ENCODE peak calls at places on chromosomes 4 and X, in seven cellular contexts. J is endothelial cell, S is psoas muscle, U is foreskin fibroblast, Y is fibroblast of the aortic adventitia, D is GM23338, T is heart right ventricle. L is an unnamed sample.

GRCh38 chr4:108078024-108078733 is 88.5 kb downstream of the HADH start:
- DNase-seq in J (no peak), S (no peak), U (no peak), Y (no peak), D (no peak), T (no peak), L (no peak)

GRCh38 chr4:152672403-152673092 is 7.2 kb downstream of the TMEM154 start:
- DNase-seq in J (no peak), S (no peak), U (no peak), Y (no peak), D (no peak), T (no peak), L (no peak)

GRCh38 chr4:183798921-183799307 is 106.2 kb upstream of the STOX2 start:
- DNase-seq in J (no peak), S (no peak), U (no peak), Y (no peak), D (peak; percentile 67), T (no peak), L (no peak)

GRCh38 chrX:133645251-133645650 is 230.0 kb upstream of the GPC4 start:
- DNase-seq in J (no peak), S (no peak), U (no peak), Y (peak; percentile 71), D (no peak), T (no peak), L (no peak)

GRCh38 chrX:137401092-137401491 is 164.8 kb upstream of the ZIC3 start:
- DNase-seq in J (no peak), S (no peak), U (no peak), Y (no peak), D (no peak), T (no peak), L (no peak)

GRCh38 chr4:184459413-184459812 is 14.9 kb downstream of the IRF2 start:
- DNase-seq in J (no peak), S (no peak), U (peak; percentile 41), Y (no peak), D (no peak), T (no peak), L (peak; percentile 65)

GRCh38 chr4:81460837-81461233 is 10.9 kb downstream of the RASGEF1B start:
- DNase-seq in J (no peak), S (no peak), U (no peak), Y (no peak), D (no peak), T (no peak), L (no peak)

GRCh38 chr4:6724461-6725111 is 8.6 kb downstream of the BLOC1S4 start:
- DNase-seq in J (no peak), S (no peak), U (no peak), Y (no peak), D (no peak), T (no peak), L (peak; percentile 37)

GRCh38 chr4:1544861-1545275 is 138.6 kb upstream of the NKX1-1 start:
- DNase-seq in J (no peak), S (peak; percentile 33), U (no peak), Y (no peak), D (no peak), T (peak; percentile 21), L (no peak)

GRCh38 chr4:13887010-13887409 is 259.5 kb upstream of the BOD1L1 start:
- DNase-seq in J (no peak), S (no peak), U (no peak), Y (no peak), D (no peak), T (no peak), L (no peak)

GRCh38 chr4:42643685-42644084 is 13.2 kb downstream of the ATP8A1 start:
- DNase-seq in J (no peak), S (no peak), U (no peak), Y (no peak), D (no peak), T (no peak), L (no peak)

DNA sequence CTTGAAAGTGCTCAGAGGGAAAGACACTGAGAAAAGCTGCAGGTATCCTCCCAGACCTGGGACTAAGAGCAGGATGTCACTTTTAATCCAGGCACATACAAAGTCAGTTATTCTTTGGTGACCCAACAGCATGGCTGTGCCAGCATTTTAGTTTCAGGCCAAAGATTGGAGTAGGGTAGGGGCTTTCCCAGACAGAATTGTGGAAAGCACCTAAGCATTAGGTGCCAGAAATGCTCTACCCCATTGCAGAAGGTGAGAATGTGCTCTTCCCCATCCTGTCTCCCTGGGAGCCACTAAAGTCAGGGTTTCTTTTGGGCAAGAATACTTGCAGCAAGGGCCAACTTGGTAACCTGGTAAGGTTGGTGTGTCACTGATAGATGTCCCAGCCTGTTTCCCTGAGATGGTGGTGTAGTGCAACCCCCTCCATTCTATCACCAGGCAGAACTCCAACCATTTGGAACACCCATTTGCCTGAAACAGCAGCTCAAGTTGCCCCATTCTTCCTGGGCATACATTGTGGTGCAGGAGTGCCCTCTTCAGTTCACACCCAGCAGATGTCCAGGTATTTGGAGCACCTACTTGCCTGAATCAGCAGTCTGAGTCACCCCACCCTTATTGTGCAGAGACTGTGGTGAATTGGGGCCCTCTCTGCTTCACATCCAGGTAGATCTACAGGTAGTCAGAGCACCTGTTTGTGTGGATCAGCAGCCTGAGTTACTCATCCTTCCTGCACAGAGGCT is 183.5 kb downstream of the ZC4H2 start:
- DNase-seq in J (no peak), S (no peak), U (no peak), Y (no peak), D (peak; percentile 27), T (no peak), L (no peak)
- TF ChIP-seq CTCF in J (no peak), S (no peak), U (no peak), Y (no peak), D (peak; percentile 31), T (no peak), L (no peak)

GRCh38 chrX:2317527-2318055 is 183.2 kb downstream of the DHRSX start:
- DNase-seq in J (no peak), S (no peak), U (no peak), Y (no peak), D (no peak), T (no peak), L (no peak)

GRCh38 chrX:2320089-2320488 is 180.7 kb downstream of the DHRSX start:
- DNase-seq in J (no peak), S (no peak), U (no peak), Y (no peak), D (no peak), T (no peak), L (no peak)

GRCh38 chrX:2321411-2321810 is 179.4 kb downstream of the DHRSX start:
- DNase-seq in J (no peak), S (no peak), U (no peak), Y (no peak), D (no peak), T (no peak), L (no peak)

GRCh38 chrX:2318371-2318770 is 182.4 kb downstream of the DHRSX start:
- DNase-seq in J (no peak), S (no peak), U (no peak), Y (no peak), D (no peak), T (no peak), L (no peak)

DNA sequence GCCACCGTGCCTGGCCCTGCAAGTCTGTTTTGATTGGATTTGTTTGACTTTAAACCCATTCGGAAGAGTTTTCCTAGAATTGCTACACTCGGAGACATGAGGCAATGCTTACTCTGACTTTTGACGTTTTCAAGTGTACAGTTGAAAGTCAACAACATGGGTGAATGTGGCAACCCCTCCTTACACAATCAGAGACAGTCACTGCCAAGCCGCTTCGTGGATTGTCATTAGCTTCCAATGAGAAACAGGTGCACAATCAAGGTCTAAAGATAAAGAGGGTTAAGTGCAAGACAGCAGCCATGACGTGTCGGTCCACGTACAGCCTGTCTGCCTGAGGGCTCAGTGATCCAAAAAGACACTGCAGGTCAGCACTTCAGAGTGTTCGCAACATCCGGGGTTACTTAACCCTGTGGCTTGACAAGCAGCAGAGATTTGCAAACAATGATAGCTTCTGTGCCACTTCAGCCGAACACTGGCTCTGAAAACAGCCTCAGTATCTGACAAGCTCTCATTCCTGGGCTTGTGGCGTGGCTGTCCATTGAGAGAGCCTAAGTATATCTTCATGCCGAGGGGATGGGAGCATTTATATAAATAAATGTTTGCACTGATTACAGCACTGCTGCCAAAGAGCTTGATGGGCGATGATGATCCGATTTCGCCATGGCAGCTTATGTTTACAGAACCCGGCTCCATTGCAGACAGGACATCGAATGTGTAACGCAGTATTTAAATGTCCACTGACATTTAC is 180.0 kb downstream of the DHRSX start:
- DNase-seq in J (no peak), S (peak; percentile 75), U (peak; percentile 83), Y (peak; percentile 58), D (no peak), T (peak; percentile 56), L (peak; percentile 13)
- TF ChIP-seq CTCF in J (no peak), S (no peak), U (no peak), Y (no peak), D (no peak), T (no peak), L (no peak)

GRCh38 chr4:101987623-101988243 is 197.2 kb downstream of the BANK1 start:
- DNase-seq in J (no peak), S (no peak), U (no peak), Y (no peak), D (no peak), T (no peak), L (no peak)

GRCh38 chr4:101989551-101989950 is 199.0 kb downstream of the BANK1 start:
- DNase-seq in J (no peak), S (no peak), U (no peak), Y (no peak), D (no peak), T (no peak), L (no peak)

GRCh38 chr4:101993841-101994221 is 203.3 kb downstream of the BANK1 start:
- DNase-seq in J (no peak), S (no peak), U (no peak), Y (peak; percentile 32), D (no peak), T (no peak), L (no peak)

GRCh38 chr4:101994247-101994775 is 203.8 kb downstream of the BANK1 start:
- DNase-seq in J (no peak), S (no peak), U (no peak), Y (no peak), D (no peak), T (no peak), L (no peak)

GRCh38 chr4:101993002-101993840 is 202.7 kb downstream of the BANK1 start:
- DNase-seq in J (no peak), S (no peak), U (no peak), Y (peak; percentile 68), D (no peak), T (no peak), L (no peak)
- TF ChIP-seq CTCF in J (no peak), S (no peak), U (no peak), Y (no peak), D (no peak), T (no peak), L (no peak)

DNA sequence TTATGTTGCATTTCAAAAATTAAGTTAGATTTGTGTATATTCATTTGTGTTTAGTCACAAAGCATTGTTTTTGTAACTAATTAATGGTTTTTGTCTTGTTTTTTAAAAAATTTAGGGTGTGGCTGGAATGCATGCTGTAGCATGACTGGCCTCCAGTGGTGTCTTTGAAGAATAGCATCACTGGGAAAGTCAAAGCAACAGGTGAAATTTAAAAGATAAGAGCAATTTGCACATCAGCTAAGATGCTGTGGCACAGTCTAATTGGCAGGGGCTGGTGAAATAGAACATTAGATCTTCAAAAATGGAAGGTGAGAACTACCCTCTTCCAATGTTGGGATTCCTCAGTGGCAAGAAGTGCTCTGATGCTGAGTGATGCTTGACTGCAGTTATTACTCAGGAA is 45.3 kb downstream of the ANK2 start:
- DNase-seq in J (no peak), S (no peak), U (peak; percentile 11), Y (peak; percentile 26), D (peak; percentile 63), T (no peak), L (peak; percentile 6)
- TF ChIP-seq CTCF in J (peak; percentile 70), S (peak; percentile 43), U (peak; percentile 75), Y (peak; percentile 65), D (peak; percentile 97), T (peak; percentile 72), L (peak; percentile 86)

L was measured in HFFc6.